ENCODE peak calls at places on chromosomes 11 and 22, in seven cellular contexts. G is MM.1S, A is NCI-H460, B is cardiac muscle cell, Z is NCI-H1092 treated with DMSO at 0.1 percent for 48 hours, V is pancreas, N is GM13977. I is an unnamed sample.

GRCh38 chr11:27613670-27613950 is 86.6 kb downstream of the BDNF start:
- DNase-seq in G (no peak), A (no peak), B (peak), Z (no peak), V (no peak), N (no peak), I (no peak)

GRCh38 chr11:109306322-109306721 is 115.7 kb upstream of the C11orf87 start:
- DNase-seq in G (no peak), A (no peak), B (peak), Z (no peak), V (no peak), N (no peak), I (no peak)

GRCh38 chr11:63574856-63575602 is 11.8 kb upstream of the PLAAT2 start:
- DNase-seq in G (no peak), A (no peak), B (peak), Z (no peak), V (no peak), N (no peak), I (no peak)

GRCh38 chr22:39457546-39458442 is 982 bp downstream of the MGAT3 start:
- DNase-seq in G (no peak), A (no peak), B (no peak), Z (no peak), V (no peak), N (peak), I (no peak)

GRCh38 chr11:44570411-44571155 is 5.1 kb downstream of the CD82 start:
- DNase-seq in G (no peak), A (no peak), B (no peak), Z (no peak), V (no peak), N (no peak), I (no peak)

GRCh38 chr11:9263840-9264380 is 1.2 kb downstream of the DENND5A start:
- DNase-seq in G (peak), A (no peak), B (no peak), Z (no peak), V (no peak), N (peak), I (no peak)

GRCh38 chr11:28559497-28559896 is 451.3 kb downstream of the METTL15 start:
- DNase-seq in G (no peak), A (peak), B (peak), Z (no peak), V (no peak), N (no peak), I (no peak)

GRCh38 chr11:95338430-95338991 is 107.5 kb upstream of the SESN3 start:
- DNase-seq in G (no peak), A (no peak), B (peak), Z (peak), V (no peak), N (no peak), I (no peak)

GRCh38 chr11:73215191-73216134 is 2.6 kb upstream of the P2RY2 start:
- DNase-seq in G (no peak), A (no peak), B (no peak), Z (no peak), V (no peak), N (no peak), I (no peak)

GRCh38 chr11:58575377-58576020 is at the start of gene LPXN:
- DNase-seq in G (peak), A (no peak), B (peak), Z (no peak), V (no peak), N (peak), I (no peak)

GRCh38 chr11:296976-297665 is 2.2 kb downstream of the IFITM5 start:
- DNase-seq in G (no peak), A (no peak), B (no peak), Z (no peak), V (peak), N (no peak), I (no peak)

GRCh38 chr11:65918211-65919150 is at the start of gene C11orf68:
- DNase-seq in G (peak), A (no peak), B (peak), Z (peak), V (no peak), N (no peak), I (peak)

GRCh38 chr11:18144243-18144642 is 11.9 kb downstream of the MRGPRX3 start:
- DNase-seq in G (no peak), A (no peak), B (no peak), Z (no peak), V (no peak), N (no peak), I (no peak)

GRCh38 chr11:7115775-7116174 is 27.0 kb downstream of the RBMXL2 start:
- DNase-seq in G (no peak), A (no peak), B (no peak), Z (no peak), V (no peak), N (no peak), I (no peak)

GRCh38 chr22:20267441-20268288 is 453 bp downstream of the RTN4R start:
- DNase-seq in G (no peak), A (no peak), B (no peak), Z (no peak), V (no peak), N (no peak), I (peak)

GRCh38 chr22:49660794-49661781 is 166.6 kb downstream of the BRD1 start:
- DNase-seq in G (no peak), A (no peak), B (no peak), Z (no peak), V (no peak), N (no peak), I (no peak)

GRCh38 chr11:86523738-86524602 is 148.4 kb downstream of the ME3 start:
- DNase-seq in G (no peak), A (peak), B (peak), Z (no peak), V (peak), N (no peak), I (peak)

GRCh38 chr22:42758929-42759629 is 38.4 kb upstream of the A4GALT start:
- DNase-seq in G (no peak), A (no peak), B (peak), Z (no peak), V (no peak), N (no peak), I (no peak)

GRCh38 chr11:17277024-17277584 is 565 bp downstream of the NUCB2 start:
- DNase-seq in G (peak), A (no peak), B (peak), Z (peak), V (no peak), N (peak), I (no peak)

I was measured in stomach.